ENCODE peak calls at places on chromosomes 13 and 19, in six cellular contexts. One of them, this sample, is unnamed.

GRCh38 chr19:13154241-13154778 is 4.1 kb downstream of the IER2 start:
- DNase-seq in DND-41: peak
- DNase-seq in left ventricle myocardium inferior: peak
- DNase-seq in CD4-positive, alpha-beta T cell: peak
- DNase-seq in CD4-positive, CD25-positive, alpha-beta regulatory T cell: peak
- DNase-seq in heart left ventricle: peak
- DNase-seq in this sample: peak

GRCh38 chr19:44696939-44697669 is 1.8 kb upstream of the CEACAM16 start:
- DNase-seq in DND-41: no peak
- DNase-seq in left ventricle myocardium inferior: no peak
- DNase-seq in CD4-positive, alpha-beta T cell: no peak
- DNase-seq in CD4-positive, CD25-positive, alpha-beta regulatory T cell: no peak
- DNase-seq in heart left ventricle: no peak
- DNase-seq in this sample: no peak

GRCh38 chr19:674282-675151 is 1.7 kb upstream of the FSTL3 start:
- DNase-seq in DND-41: no peak
- DNase-seq in left ventricle myocardium inferior: peak
- DNase-seq in CD4-positive, alpha-beta T cell: no peak
- DNase-seq in CD4-positive, CD25-positive, alpha-beta regulatory T cell: no peak
- DNase-seq in heart left ventricle: no peak
- DNase-seq in this sample: no peak

GRCh38 chr19:23481043-23481442 is 85.8 kb upstream of the ZNF91 start:
- DNase-seq in DND-41: no peak
- DNase-seq in left ventricle myocardium inferior: no peak
- DNase-seq in CD4-positive, alpha-beta T cell: no peak
- DNase-seq in CD4-positive, CD25-positive, alpha-beta regulatory T cell: no peak
- DNase-seq in heart left ventricle: no peak
- DNase-seq in this sample: no peak

GRCh38 chr13:106493569-106493968 is 41.9 kb downstream of the EFNB2 start:
- DNase-seq in DND-41: peak
- DNase-seq in left ventricle myocardium inferior: no peak
- DNase-seq in CD4-positive, alpha-beta T cell: no peak
- DNase-seq in CD4-positive, CD25-positive, alpha-beta regulatory T cell: no peak
- DNase-seq in heart left ventricle: no peak
- DNase-seq in this sample: no peak

GRCh38 chr13:101941095-101941777 is 460.6 kb downstream of the FGF14 start:
- DNase-seq in DND-41: no peak
- DNase-seq in left ventricle myocardium inferior: no peak
- DNase-seq in CD4-positive, alpha-beta T cell: no peak
- DNase-seq in CD4-positive, CD25-positive, alpha-beta regulatory T cell: no peak
- DNase-seq in heart left ventricle: no peak
- DNase-seq in this sample: no peak

GRCh38 chr13:67230774-67231480 is 791 bp upstream of the PCDH9 start:
- DNase-seq in DND-41: peak
- DNase-seq in left ventricle myocardium inferior: peak
- DNase-seq in CD4-positive, alpha-beta T cell: no peak
- DNase-seq in CD4-positive, CD25-positive, alpha-beta regulatory T cell: peak
- DNase-seq in heart left ventricle: peak
- DNase-seq in this sample: peak

GRCh38 chr19:33427801-33428626 is 54.5 kb downstream of the CEBPG start:
- DNase-seq in DND-41: no peak
- DNase-seq in left ventricle myocardium inferior: peak
- DNase-seq in CD4-positive, alpha-beta T cell: no peak
- DNase-seq in CD4-positive, CD25-positive, alpha-beta regulatory T cell: no peak
- DNase-seq in heart left ventricle: no peak
- DNase-seq in this sample: no peak

DNA sequence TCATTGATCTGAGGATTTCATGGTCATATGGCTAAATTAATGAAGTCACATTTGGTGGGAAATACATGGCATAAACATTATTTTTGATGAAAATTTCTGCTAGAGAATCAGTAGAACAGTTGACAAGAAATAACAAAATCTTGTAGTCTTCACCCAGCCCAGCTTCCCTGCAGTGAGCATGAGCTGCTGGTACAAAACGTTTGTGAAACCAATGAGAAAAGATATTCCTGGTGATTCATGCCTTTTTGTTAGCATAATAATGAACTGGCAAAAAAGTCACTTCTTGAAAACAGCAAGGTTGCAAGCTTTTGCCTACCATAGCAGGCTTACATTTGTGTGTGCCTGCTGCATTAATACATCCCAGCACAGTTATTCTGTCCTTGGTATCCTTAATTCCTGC is 475.9 kb upstream of the HTR2A start:
- DNase-seq in DND-41: no peak
- DNase-seq in left ventricle myocardium inferior: no peak
- DNase-seq in CD4-positive, alpha-beta T cell: no peak
- DNase-seq in CD4-positive, CD25-positive, alpha-beta regulatory T cell: no peak
- DNase-seq in heart left ventricle: no peak
- DNase-seq in this sample: no peak
- H3K27ac ChIP-seq in DND-41: no peak
- H3K27ac ChIP-seq in left ventricle myocardium inferior: no peak
- H3K27ac ChIP-seq in CD4-positive, alpha-beta T cell: no peak
- H3K27ac ChIP-seq in CD4-positive, CD25-positive, alpha-beta regulatory T cell: no peak
- H3K27ac ChIP-seq in heart left ventricle: no peak
- H3K27ac ChIP-seq in this sample: no peak

DNA sequence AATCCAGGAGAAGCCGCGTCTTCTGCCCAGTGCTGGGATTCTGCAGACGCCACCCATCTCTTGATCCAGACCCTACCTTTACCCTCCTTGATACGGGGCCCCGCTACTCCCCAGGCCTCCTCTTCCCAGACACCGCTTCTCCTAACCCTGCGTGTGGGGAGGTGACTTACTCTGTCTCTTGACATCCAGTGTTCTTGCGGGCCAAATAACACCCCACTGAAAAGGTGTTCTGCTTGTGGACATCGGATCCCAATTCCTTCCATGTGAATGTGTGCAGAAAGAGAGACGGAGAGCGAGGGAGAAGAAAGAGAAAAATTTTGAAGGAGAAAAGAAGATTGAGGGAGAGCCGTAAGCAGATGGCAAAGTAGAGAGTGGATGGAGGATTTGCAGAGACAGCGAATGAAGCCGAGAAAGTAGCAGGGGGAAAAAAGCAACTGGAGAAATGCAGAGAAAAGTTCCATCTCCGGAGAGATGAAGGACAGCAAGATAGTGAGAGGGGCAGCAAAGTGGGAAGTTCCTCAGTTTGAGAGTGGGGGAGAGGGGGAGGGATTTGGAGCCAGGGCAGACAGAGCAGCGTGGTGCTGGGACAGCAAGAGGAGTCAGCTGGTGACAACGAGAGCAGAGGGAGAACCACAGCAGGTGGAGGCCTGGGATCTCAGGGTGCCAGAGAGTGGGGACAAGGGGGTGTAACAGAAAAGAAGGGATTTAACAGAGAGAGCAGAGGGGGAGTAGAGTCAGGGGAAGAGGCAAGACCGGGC is 811 bp downstream of the ZNF480 start:
- DNase-seq in DND-41: peak
- DNase-seq in left ventricle myocardium inferior: no peak
- DNase-seq in CD4-positive, alpha-beta T cell: no peak
- DNase-seq in CD4-positive, CD25-positive, alpha-beta regulatory T cell: no peak
- DNase-seq in heart left ventricle: no peak
- DNase-seq in this sample: no peak
- H3K27ac ChIP-seq in DND-41: peak
- H3K27ac ChIP-seq in left ventricle myocardium inferior: peak
- H3K27ac ChIP-seq in CD4-positive, alpha-beta T cell: peak
- H3K27ac ChIP-seq in CD4-positive, CD25-positive, alpha-beta regulatory T cell: peak
- H3K27ac ChIP-seq in heart left ventricle: peak
- H3K27ac ChIP-seq in this sample: peak

GRCh38 chr19:5964816-5965565 is 12.9 kb downstream of the RANBP3 start:
- DNase-seq in DND-41: no peak
- DNase-seq in left ventricle myocardium inferior: no peak
- DNase-seq in CD4-positive, alpha-beta T cell: no peak
- DNase-seq in CD4-positive, CD25-positive, alpha-beta regulatory T cell: peak
- DNase-seq in heart left ventricle: no peak
- DNase-seq in this sample: no peak
- H3K27ac ChIP-seq in DND-41: no peak
- H3K27ac ChIP-seq in left ventricle myocardium inferior: peak
- H3K27ac ChIP-seq in CD4-positive, alpha-beta T cell: no peak
- H3K27ac ChIP-seq in CD4-positive, CD25-positive, alpha-beta regulatory T cell: peak
- H3K27ac ChIP-seq in heart left ventricle: peak
- H3K27ac ChIP-seq in this sample: no peak

GRCh38 chr19:3984584-3984907 is 717 bp downstream of the EEF2 start:
- DNase-seq in DND-41: no peak
- DNase-seq in left ventricle myocardium inferior: no peak
- DNase-seq in CD4-positive, alpha-beta T cell: no peak
- DNase-seq in CD4-positive, CD25-positive, alpha-beta regulatory T cell: no peak
- DNase-seq in heart left ventricle: peak
- DNase-seq in this sample: no peak

GRCh38 chr19:3987619-3988371 is 2.5 kb upstream of the EEF2 start:
- DNase-seq in DND-41: peak
- DNase-seq in left ventricle myocardium inferior: peak
- DNase-seq in CD4-positive, alpha-beta T cell: peak
- DNase-seq in CD4-positive, CD25-positive, alpha-beta regulatory T cell: peak
- DNase-seq in heart left ventricle: peak
- DNase-seq in this sample: peak

GRCh38 chr19:3984908-3985642 is at the start of gene EEF2:
- DNase-seq in DND-41: peak
- DNase-seq in left ventricle myocardium inferior: peak
- DNase-seq in CD4-positive, alpha-beta T cell: peak
- DNase-seq in CD4-positive, CD25-positive, alpha-beta regulatory T cell: peak
- DNase-seq in heart left ventricle: peak
- DNase-seq in this sample: peak

GRCh38 chr19:3985643-3986259 is 488 bp upstream of the EEF2 start:
- DNase-seq in DND-41: no peak
- DNase-seq in left ventricle myocardium inferior: no peak
- DNase-seq in CD4-positive, alpha-beta T cell: no peak
- DNase-seq in CD4-positive, CD25-positive, alpha-beta regulatory T cell: no peak
- DNase-seq in heart left ventricle: no peak
- DNase-seq in this sample: no peak

GRCh38 chr19:3986260-3987041 is 1.2 kb upstream of the EEF2 start:
- DNase-seq in DND-41: peak
- DNase-seq in left ventricle myocardium inferior: no peak
- DNase-seq in CD4-positive, alpha-beta T cell: peak
- DNase-seq in CD4-positive, CD25-positive, alpha-beta regulatory T cell: peak
- DNase-seq in heart left ventricle: peak
- DNase-seq in this sample: peak
- H3K27ac ChIP-seq in DND-41: peak
- H3K27ac ChIP-seq in left ventricle myocardium inferior: peak
- H3K27ac ChIP-seq in CD4-positive, alpha-beta T cell: peak
- H3K27ac ChIP-seq in CD4-positive, CD25-positive, alpha-beta regulatory T cell: peak
- H3K27ac ChIP-seq in heart left ventricle: peak
- H3K27ac ChIP-seq in this sample: peak

DNA sequence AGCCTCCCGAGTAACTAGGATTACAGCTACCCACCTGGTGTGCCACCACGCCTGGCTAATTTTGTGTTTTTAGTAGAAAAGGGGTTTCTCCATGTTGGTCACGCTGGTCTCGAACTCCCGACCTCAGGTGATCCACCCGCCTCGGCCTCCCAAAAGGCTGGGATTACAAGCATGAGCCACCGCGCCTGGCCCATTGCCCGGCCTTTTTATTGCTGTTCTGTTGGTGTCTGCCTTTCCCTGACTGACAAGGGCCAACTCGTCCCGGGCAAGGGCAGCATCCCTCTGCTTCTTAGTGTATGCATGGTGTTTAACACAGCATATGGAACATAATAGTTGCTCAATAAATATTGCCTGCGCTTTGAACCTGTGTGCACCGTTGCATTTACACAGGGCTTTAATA is 6.2 kb upstream of the RETN start:
- DNase-seq in DND-41: no peak
- DNase-seq in left ventricle myocardium inferior: no peak
- DNase-seq in CD4-positive, alpha-beta T cell: no peak
- DNase-seq in CD4-positive, CD25-positive, alpha-beta regulatory T cell: no peak
- DNase-seq in heart left ventricle: no peak
- DNase-seq in this sample: no peak
- H3K27ac ChIP-seq in DND-41: no peak
- H3K27ac ChIP-seq in left ventricle myocardium inferior: no peak
- H3K27ac ChIP-seq in CD4-positive, alpha-beta T cell: no peak
- H3K27ac ChIP-seq in CD4-positive, CD25-positive, alpha-beta regulatory T cell: no peak
- H3K27ac ChIP-seq in heart left ventricle: no peak
- H3K27ac ChIP-seq in this sample: no peak

GRCh38 chr19:28065026-28065425 is 1147.9 kb downstream of the UQCRFS1 start:
- DNase-seq in DND-41: no peak
- DNase-seq in left ventricle myocardium inferior: no peak
- DNase-seq in CD4-positive, alpha-beta T cell: no peak
- DNase-seq in CD4-positive, CD25-positive, alpha-beta regulatory T cell: no peak
- DNase-seq in heart left ventricle: no peak
- DNase-seq in this sample: no peak

GRCh38 chr19:28066161-28066560 is 1146.8 kb downstream of the UQCRFS1 start:
- DNase-seq in DND-41: no peak
- DNase-seq in left ventricle myocardium inferior: no peak
- DNase-seq in CD4-positive, alpha-beta T cell: no peak
- DNase-seq in CD4-positive, CD25-positive, alpha-beta regulatory T cell: no peak
- DNase-seq in heart left ventricle: no peak
- DNase-seq in this sample: no peak

GRCh38 chr19:28067882-28068281 is 1145.1 kb downstream of the UQCRFS1 start:
- DNase-seq in DND-41: no peak
- DNase-seq in left ventricle myocardium inferior: no peak
- DNase-seq in CD4-positive, alpha-beta T cell: no peak
- DNase-seq in CD4-positive, CD25-positive, alpha-beta regulatory T cell: no peak
- DNase-seq in heart left ventricle: no peak
- DNase-seq in this sample: no peak

GRCh38 chr19:28063702-28064101 is 1149.2 kb downstream of the UQCRFS1 start:
- DNase-seq in DND-41: no peak
- DNase-seq in left ventricle myocardium inferior: no peak
- DNase-seq in CD4-positive, alpha-beta T cell: no peak
- DNase-seq in CD4-positive, CD25-positive, alpha-beta regulatory T cell: no peak
- DNase-seq in heart left ventricle: no peak
- DNase-seq in this sample: no peak

GRCh38 chr19:28066988-28067387 is 1146.0 kb downstream of the UQCRFS1 start:
- DNase-seq in DND-41: no peak
- DNase-seq in left ventricle myocardium inferior: no peak
- DNase-seq in CD4-positive, alpha-beta T cell: no peak
- DNase-seq in CD4-positive, CD25-positive, alpha-beta regulatory T cell: no peak
- DNase-seq in heart left ventricle: no peak
- DNase-seq in this sample: no peak
- H3K27ac ChIP-seq in DND-41: no peak
- H3K27ac ChIP-seq in left ventricle myocardium inferior: no peak
- H3K27ac ChIP-seq in CD4-positive, alpha-beta T cell: no peak
- H3K27ac ChIP-seq in CD4-positive, CD25-positive, alpha-beta regulatory T cell: no peak
- H3K27ac ChIP-seq in heart left ventricle: no peak
- H3K27ac ChIP-seq in this sample: no peak

DNA sequence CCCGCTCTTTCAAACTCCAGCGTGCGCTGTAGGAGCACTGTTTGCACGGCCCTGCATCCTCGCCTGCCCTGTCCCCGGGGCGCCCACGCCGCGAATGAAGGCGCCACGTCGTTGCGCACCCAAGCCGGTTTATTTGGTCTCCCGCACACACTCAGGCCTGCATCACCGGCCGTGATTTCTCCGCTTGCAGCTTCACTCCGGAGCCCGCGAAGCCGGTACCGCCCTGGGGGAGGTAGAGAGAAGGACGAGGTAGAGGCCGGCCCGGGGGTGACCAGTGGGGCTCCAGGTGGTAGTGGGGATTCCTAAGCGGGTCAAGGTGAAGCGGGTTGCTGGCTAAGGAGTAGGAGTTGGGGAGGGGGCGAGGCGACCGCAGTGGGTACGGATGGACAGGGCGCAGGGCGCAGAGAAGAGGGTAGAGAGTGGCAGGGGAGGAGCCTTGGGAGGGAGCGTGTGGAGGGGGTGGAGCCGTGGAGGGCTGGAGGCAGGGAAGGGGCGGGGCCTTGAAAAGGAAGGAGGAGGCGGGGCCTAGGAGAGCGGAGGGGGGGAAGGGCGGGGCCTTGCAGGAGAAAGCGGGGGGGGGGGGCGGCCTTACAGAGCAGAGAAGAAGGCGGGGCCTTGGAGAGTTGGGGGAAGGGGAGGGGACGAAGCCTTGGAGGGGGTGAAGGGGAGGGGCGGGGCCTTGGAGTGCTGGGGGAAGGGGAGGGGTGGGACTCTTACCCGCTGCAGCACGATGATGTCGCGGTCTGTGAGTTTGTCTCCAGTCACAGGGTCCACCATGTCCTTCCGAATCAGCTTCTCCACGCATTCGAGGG is 24.6 kb downstream of the NOSIP start:
- DNase-seq in DND-41: peak
- DNase-seq in left ventricle myocardium inferior: peak
- DNase-seq in CD4-positive, alpha-beta T cell: peak
- DNase-seq in CD4-positive, CD25-positive, alpha-beta regulatory T cell: peak
- DNase-seq in heart left ventricle: peak
- DNase-seq in this sample: peak
- H3K27ac ChIP-seq in DND-41: no peak
- H3K27ac ChIP-seq in left ventricle myocardium inferior: peak
- H3K27ac ChIP-seq in CD4-positive, alpha-beta T cell: peak
- H3K27ac ChIP-seq in CD4-positive, CD25-positive, alpha-beta regulatory T cell: peak
- H3K27ac ChIP-seq in heart left ventricle: peak
- H3K27ac ChIP-seq in this sample: no peak